ENCODE peak calls at places on chromosomes 1 and 21, in nine cellular contexts. One of them, this sample, is unnamed. For H3K4me1, the result is how much of the 10 kb centered on the place peaks cover.

GRCh38 chr1:20712210-20712577 is 5.6 kb downstream of the KIF17 start:
- DNase-seq in uterus: no peak
- DNase-seq in A549: no peak
- DNase-seq in sigmoid colon: no peak
- DNase-seq in transverse colon: no peak
- DNase-seq in stomach: no peak
- DNase-seq in HepG2: no peak
- DNase-seq in heart left ventricle: no peak
- DNase-seq in tibial nerve: no peak
- DNase-seq in this sample: no peak

GRCh38 chr1:23525558-23526174 is 5.4 kb downstream of the E2F2 start:
- DNase-seq in uterus: no peak
- DNase-seq in stomach: no peak
- DNase-seq in A549: no peak
- DNase-seq in transverse colon: peak
- DNase-seq in tibial nerve: no peak
- DNase-seq in HepG2: no peak
- DNase-seq in sigmoid colon: no peak
- DNase-seq in heart left ventricle: no peak
- DNase-seq in this sample: no peak

GRCh38 chr1:86567341-86567740 is 20.5 kb downstream of the CLCA4 start:
- DNase-seq in transverse colon: no peak
- DNase-seq in heart left ventricle: no peak
- DNase-seq in stomach: no peak
- DNase-seq in tibial nerve: no peak
- DNase-seq in uterus: no peak
- DNase-seq in A549: no peak
- DNase-seq in sigmoid colon: no peak
- DNase-seq in HepG2: no peak
- DNase-seq in this sample: no peak

GRCh38 chr1:116724765-116725375 is 29.4 kb upstream of the CD2 start:
- DNase-seq in transverse colon: peak
- DNase-seq in stomach: peak
- DNase-seq in A549: peak
- DNase-seq in heart left ventricle: peak
- DNase-seq in uterus: peak
- DNase-seq in tibial nerve: peak
- DNase-seq in sigmoid colon: no peak
- DNase-seq in HepG2: peak
- DNase-seq in this sample: peak

GRCh38 chr21:19995253-19995652 is 1003.0 kb upstream of the NCAM2 start:
- DNase-seq in stomach: no peak
- DNase-seq in transverse colon: no peak
- DNase-seq in A549: no peak
- DNase-seq in sigmoid colon: no peak
- DNase-seq in uterus: no peak
- DNase-seq in tibial nerve: no peak
- DNase-seq in HepG2: no peak
- DNase-seq in heart left ventricle: no peak
- DNase-seq in this sample: no peak

GRCh38 chr1:11563560-11564069 is 84.7 kb downstream of the DISP3 start:
- DNase-seq in stomach: no peak
- DNase-seq in sigmoid colon: no peak
- DNase-seq in A549: no peak
- DNase-seq in tibial nerve: no peak
- DNase-seq in heart left ventricle: no peak
- DNase-seq in transverse colon: no peak
- DNase-seq in HepG2: no peak
- DNase-seq in uterus: no peak
- DNase-seq in this sample: no peak

GRCh38 chr1:189669846-189670245 is 807.8 kb downstream of the BRINP3 start:
- DNase-seq in transverse colon: no peak
- DNase-seq in stomach: no peak
- DNase-seq in tibial nerve: no peak
- DNase-seq in HepG2: no peak
- DNase-seq in sigmoid colon: no peak
- DNase-seq in uterus: no peak
- DNase-seq in heart left ventricle: no peak
- DNase-seq in A549: no peak
- DNase-seq in this sample: no peak

GRCh38 chr1:7279753-7280150 is 491.3 kb upstream of the VAMP3 start:
- DNase-seq in A549: no peak
- DNase-seq in sigmoid colon: no peak
- DNase-seq in HepG2: no peak
- DNase-seq in stomach: no peak
- DNase-seq in heart left ventricle: no peak
- DNase-seq in transverse colon: no peak
- DNase-seq in uterus: no peak
- DNase-seq in tibial nerve: no peak
- DNase-seq in this sample: no peak

GRCh38 chr1:2948751-2949680 is 72.3 kb upstream of the ACTRT2 start:
- DNase-seq in heart left ventricle: no peak
- DNase-seq in sigmoid colon: peak
- DNase-seq in uterus: no peak
- DNase-seq in transverse colon: no peak
- DNase-seq in tibial nerve: no peak
- DNase-seq in A549: no peak
- DNase-seq in HepG2: no peak
- DNase-seq in stomach: no peak
- DNase-seq in this sample: no peak

GRCh38 chr1:89525169-89525855 is 683 bp downstream of the LRRC8B start:
- DNase-seq in uterus: peak
- DNase-seq in A549: peak
- DNase-seq in tibial nerve: peak
- DNase-seq in HepG2: peak
- DNase-seq in stomach: no peak
- DNase-seq in transverse colon: no peak
- DNase-seq in heart left ventricle: peak
- DNase-seq in sigmoid colon: peak
- DNase-seq in this sample: no peak

GRCh38 chr1:231918239-231919015 is 291.8 kb downstream of the DISC1 start:
- DNase-seq in uterus: no peak
- DNase-seq in A549: no peak
- DNase-seq in HepG2: no peak
- DNase-seq in tibial nerve: no peak
- DNase-seq in stomach: no peak
- DNase-seq in transverse colon: peak
- DNase-seq in sigmoid colon: no peak
- DNase-seq in heart left ventricle: no peak
- DNase-seq in this sample: no peak

GRCh38 chr1:23403038-23403336 is 21.6 kb downstream of the TCEA3 start:
- DNase-seq in stomach: peak
- DNase-seq in HepG2: no peak
- DNase-seq in sigmoid colon: no peak
- DNase-seq in tibial nerve: peak
- DNase-seq in heart left ventricle: no peak
- DNase-seq in uterus: peak
- DNase-seq in transverse colon: no peak
- DNase-seq in A549: peak
- DNase-seq in this sample: no peak

GRCh38 chr1:194297999-194298598 is 1111.7 kb upstream of the B3GALT2 start:
- DNase-seq in tibial nerve: no peak
- DNase-seq in uterus: no peak
- DNase-seq in transverse colon: no peak
- DNase-seq in sigmoid colon: no peak
- DNase-seq in HepG2: no peak
- DNase-seq in A549: no peak
- DNase-seq in stomach: no peak
- DNase-seq in heart left ventricle: no peak
- DNase-seq in this sample: no peak

GRCh38 chr1:46718727-46719622 is at the start of gene EFCAB14:
- DNase-seq in transverse colon: peak
- DNase-seq in tibial nerve: peak
- DNase-seq in heart left ventricle: peak
- DNase-seq in A549: peak
- DNase-seq in sigmoid colon: peak
- DNase-seq in stomach: peak
- DNase-seq in uterus: peak
- DNase-seq in HepG2: peak
- DNase-seq in this sample: peak

GRCh38 chr1:46718340-46718726 is 581 bp downstream of the EFCAB14 start:
- DNase-seq in sigmoid colon: no peak
- DNase-seq in tibial nerve: no peak
- DNase-seq in HepG2: no peak
- DNase-seq in stomach: no peak
- DNase-seq in uterus: no peak
- DNase-seq in A549: no peak
- DNase-seq in transverse colon: no peak
- DNase-seq in heart left ventricle: no peak
- DNase-seq in this sample: no peak

GRCh38 chr1:46717654-46718053 is 1.3 kb downstream of the EFCAB14 start:
- DNase-seq in transverse colon: no peak
- DNase-seq in heart left ventricle: no peak
- DNase-seq in stomach: no peak
- DNase-seq in sigmoid colon: no peak
- DNase-seq in tibial nerve: no peak
- DNase-seq in A549: no peak
- DNase-seq in HepG2: no peak
- DNase-seq in uterus: no peak
- DNase-seq in this sample: no peak

GRCh38 chr1:46721204-46721603 is 2.3 kb upstream of the EFCAB14 start:
- DNase-seq in stomach: no peak
- DNase-seq in transverse colon: no peak
- DNase-seq in HepG2: no peak
- DNase-seq in heart left ventricle: no peak
- DNase-seq in tibial nerve: no peak
- DNase-seq in sigmoid colon: no peak
- DNase-seq in uterus: no peak
- DNase-seq in A549: no peak
- DNase-seq in this sample: no peak

DNA sequence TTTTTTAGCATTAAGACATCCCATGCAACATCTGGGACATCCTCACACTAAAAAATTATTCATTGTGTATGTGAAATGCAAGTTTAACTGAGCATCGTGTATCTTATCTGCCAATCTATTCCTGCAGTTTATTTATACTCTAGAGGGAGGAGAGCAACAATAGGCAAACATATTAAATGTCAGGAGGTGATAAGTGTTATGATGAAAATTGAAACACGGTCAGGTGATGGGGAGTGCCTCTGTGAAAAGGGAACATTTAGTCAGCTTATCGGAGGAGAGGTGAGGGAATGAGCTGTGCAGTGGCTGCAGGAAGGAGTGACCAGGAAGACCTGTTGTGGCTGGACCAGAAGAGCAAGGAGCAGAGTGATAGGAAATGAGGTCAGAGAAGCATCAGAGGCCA is 775 bp upstream of the EFCAB14 start:
- DNase-seq in stomach: peak
- DNase-seq in A549: no peak
- DNase-seq in HepG2: no peak
- DNase-seq in tibial nerve: no peak
- DNase-seq in transverse colon: peak
- DNase-seq in sigmoid colon: no peak
- DNase-seq in heart left ventricle: no peak
- DNase-seq in uterus: no peak
- DNase-seq in this sample: peak
- H3K4me1 ChIP-seq in stomach: under half
- H3K4me1 ChIP-seq in A549: under half
- H3K4me1 ChIP-seq in HepG2: under half
- H3K4me1 ChIP-seq in tibial nerve: under half
- H3K4me1 ChIP-seq in transverse colon: under half
- H3K4me1 ChIP-seq in sigmoid colon: under half
- H3K4me1 ChIP-seq in heart left ventricle: under half
- H3K4me1 ChIP-seq in uterus: under half
- H3K4me1 ChIP-seq in this sample: under half

DNA sequence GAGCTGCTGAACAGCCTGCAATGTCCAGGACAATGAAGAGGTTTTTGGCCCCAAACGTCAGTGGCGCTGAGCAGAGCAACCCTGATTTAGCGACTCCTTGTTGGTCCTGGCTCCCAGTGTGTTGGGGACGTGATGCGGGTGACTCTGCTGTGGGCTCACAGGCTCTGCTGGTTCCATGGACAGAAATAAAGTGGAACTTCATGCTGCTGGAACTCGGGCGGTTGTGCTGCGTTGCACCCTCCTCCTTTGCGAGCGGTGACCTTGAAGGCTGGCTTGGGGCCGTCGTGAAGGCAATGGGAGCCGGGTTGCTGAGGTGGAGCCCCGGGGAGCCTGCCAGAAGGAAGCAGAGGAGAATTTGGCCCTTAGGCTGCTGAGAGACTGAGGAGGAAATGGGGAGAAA is 122.6 kb upstream of the C1orf174 start:
- DNase-seq in sigmoid colon: no peak
- DNase-seq in A549: no peak
- DNase-seq in stomach: no peak
- DNase-seq in HepG2: no peak
- DNase-seq in uterus: no peak
- DNase-seq in tibial nerve: no peak
- DNase-seq in heart left ventricle: no peak
- DNase-seq in transverse colon: no peak
- DNase-seq in this sample: no peak
- H3K27ac ChIP-seq in sigmoid colon: no peak
- H3K27ac ChIP-seq in A549: no peak
- H3K27ac ChIP-seq in stomach: no peak
- H3K27ac ChIP-seq in HepG2: no peak
- H3K27ac ChIP-seq in uterus: no peak
- H3K27ac ChIP-seq in tibial nerve: no peak
- H3K27ac ChIP-seq in heart left ventricle: no peak
- H3K27ac ChIP-seq in transverse colon: no peak
- H3K27ac ChIP-seq in this sample: no peak

DNA sequence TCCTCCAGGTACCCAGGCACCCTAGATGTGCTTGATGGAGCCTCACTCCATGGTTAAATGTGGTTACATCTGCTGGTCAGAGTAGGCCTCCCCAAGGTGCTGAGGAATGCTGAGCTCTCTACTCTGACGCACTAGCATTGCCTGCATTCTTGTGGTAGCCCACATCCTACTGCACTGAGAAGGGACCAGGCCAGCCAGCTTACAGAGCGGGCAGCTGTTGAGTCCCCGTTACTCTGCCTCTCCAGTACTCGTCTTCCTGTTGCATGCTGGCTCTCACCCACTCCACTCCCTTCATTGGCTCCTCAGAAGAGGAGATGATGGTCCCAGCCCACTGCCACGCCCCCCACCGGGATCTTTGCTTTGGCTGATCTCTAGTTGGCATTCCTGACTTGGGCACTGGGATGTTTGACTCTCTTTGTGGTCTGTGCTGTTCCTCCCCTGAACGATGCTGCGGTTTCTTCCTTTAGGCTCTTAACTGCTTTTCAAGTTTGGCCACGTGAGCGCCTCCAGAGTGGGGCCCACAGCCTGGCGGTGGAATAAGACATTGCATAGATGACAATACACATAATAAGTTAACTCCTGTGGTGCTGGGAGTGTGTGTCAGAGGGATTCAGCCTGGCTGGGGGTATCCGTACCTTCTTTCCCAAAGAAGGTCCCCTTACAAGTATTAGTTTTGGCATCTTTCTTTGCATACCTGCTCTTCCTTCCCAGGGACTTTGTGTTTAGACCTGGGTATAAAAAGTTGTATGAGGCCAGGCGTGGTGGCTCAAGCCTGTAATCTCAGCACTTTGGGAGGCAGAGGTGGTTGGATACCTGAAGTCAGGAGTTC is 18.6 kb downstream of the AZIN2 start:
- DNase-seq in uterus: no peak
- DNase-seq in heart left ventricle: no peak
- DNase-seq in sigmoid colon: no peak
- DNase-seq in tibial nerve: peak
- DNase-seq in transverse colon: peak
- DNase-seq in HepG2: no peak
- DNase-seq in A549: no peak
- DNase-seq in stomach: peak
- DNase-seq in this sample: peak
- TF ChIP-seq POLR2A in uterus: no peak
- TF ChIP-seq POLR2A in heart left ventricle: no peak
- TF ChIP-seq POLR2A in sigmoid colon: no peak
- TF ChIP-seq POLR2A in tibial nerve: no peak
- TF ChIP-seq POLR2A in transverse colon: no peak
- TF ChIP-seq POLR2A in HepG2: no peak
- TF ChIP-seq POLR2A in A549: no peak
- TF ChIP-seq POLR2A in stomach: no peak
- TF ChIP-seq POLR2A in this sample: no peak

GRCh38 chr1:225999227-225999911 is at the start of gene SDE2:
- DNase-seq in tibial nerve: peak
- DNase-seq in HepG2: peak
- DNase-seq in sigmoid colon: peak
- DNase-seq in A549: peak
- DNase-seq in uterus: peak
- DNase-seq in stomach: peak
- DNase-seq in transverse colon: peak
- DNase-seq in heart left ventricle: peak
- DNase-seq in this sample: peak
- H3K4me1 ChIP-seq in tibial nerve: under half
- H3K4me1 ChIP-seq in HepG2: half or more
- H3K4me1 ChIP-seq in sigmoid colon: under half
- H3K4me1 ChIP-seq in A549: under half
- H3K4me1 ChIP-seq in uterus: under half
- H3K4me1 ChIP-seq in stomach: under half
- H3K4me1 ChIP-seq in transverse colon: under half
- H3K4me1 ChIP-seq in heart left ventricle: half or more
- H3K4me1 ChIP-seq in this sample: half or more